ENCODE peak calls at places on chromosomes 6 and 20, in five cellular contexts. T, U, J, S and R are unnamed samples.

GRCh38 chr6:137240168-137240567 is 21.0 kb upstream of the IFNGR1 start:
- DNase-seq in T (peak), U (no peak), J (no peak), S (no peak), R (no peak)

GRCh38 chr20:1943267-1944002 is 48.2 kb downstream of the SIRPA start:
- DNase-seq in T (peak), U (no peak), J (no peak), S (no peak), R (no peak)

GRCh38 chr6:15369838-15370237 is 124.0 kb downstream of the JARID2 start:
- DNase-seq in T (no peak), U (no peak), J (no peak), S (no peak), R (no peak)

GRCh38 chr6:30767158-30767943 is 23.0 kb upstream of the IER3 start:
- DNase-seq in T (no peak), U (no peak), J (no peak), S (peak), R (no peak)

GRCh38 chr20:30487947-30488926 is 769.2 kb upstream of the DEFB115 start:
- DNase-seq in T (no peak), U (no peak), J (peak), S (no peak), R (peak)

GRCh38 chr20:8454137-8454712 is 322.2 kb downstream of the PLCB1 start:
- DNase-seq in T (peak), U (peak), J (no peak), S (no peak), R (no peak)

GRCh38 chr6:87618531-87618930 is 28.6 kb downstream of the ORC3 start:
- DNase-seq in T (no peak), U (no peak), J (no peak), S (no peak), R (no peak)

GRCh38 chr6:26033132-26033941 is 53.9 kb upstream of the HFE start:
- DNase-seq in T (peak), U (peak), J (peak), S (peak), R (peak)

GRCh38 chr20:37535443-37536132 is 7.9 kb upstream of the BLCAP start:
- DNase-seq in T (no peak), U (no peak), J (no peak), S (no peak), R (no peak)

GRCh38 chr20:52383995-52384621 is 192.5 kb upstream of the ZFP64 start:
- DNase-seq in T (no peak), U (no peak), J (no peak), S (no peak), R (no peak)

GRCh38 chr20:41182296-41183212 is 45.2 kb downstream of the PLCG1 start:
- DNase-seq in T (no peak), U (no peak), J (peak), S (no peak), R (no peak)

GRCh38 chr6:35195120-35195780 is 18.5 kb upstream of the SCUBE3 start:
- DNase-seq in T (no peak), U (no peak), J (no peak), S (peak), R (no peak)

GRCh38 chr6:2956930-2957329 is 14.4 kb downstream of the SERPINB6 start:
- DNase-seq in T (no peak), U (no peak), J (no peak), S (no peak), R (no peak)

GRCh38 chr6:11618533-11618932 is 81.0 kb downstream of the TMEM170B start:
- DNase-seq in T (no peak), U (peak), J (no peak), S (peak), R (no peak)

GRCh38 chr6:45780523-45780922 is 235.1 kb downstream of the CLIC5 start:
- DNase-seq in T (no peak), U (no peak), J (no peak), S (no peak), R (no peak)

GRCh38 chr6:167744681-167745659 is 81.7 kb upstream of the AFDN start:
- DNase-seq in T (no peak), U (no peak), J (no peak), S (no peak), R (no peak)

GRCh38 chr20:17225891-17226409 is 890 bp upstream of the PCSK2 start:
- DNase-seq in T (no peak), U (no peak), J (peak), S (no peak), R (peak)

GRCh38 chr6:115398607-115399006 is 662.1 kb downstream of the FRK start:
- DNase-seq in T (no peak), U (no peak), J (no peak), S (no peak), R (no peak)

GRCh38 chr6:126926926-126927325 is 191.5 kb upstream of the RSPO3 start:
- DNase-seq in T (no peak), U (no peak), J (no peak), S (no peak), R (peak)

GRCh38 chr20:36384022-36384619 is 78.0 kb downstream of the DLGAP4 start:
- DNase-seq in T (peak), U (peak), J (peak), S (peak), R (peak)

GRCh38 chr6:34558172-34558714 is 2.1 kb upstream of the SPDEF start:
- DNase-seq in T (no peak), U (no peak), J (no peak), S (no peak), R (no peak)

GRCh38 chr20:62651285-62652021 is 9.2 kb downstream of the SLCO4A1 start:
- DNase-seq in T (no peak), U (no peak), J (peak), S (peak), R (no peak)
- TF ChIP-seq USF2 in T (no peak), U (no peak), J (no peak), S (no peak), R (no peak)

GRCh38 chr20:43568706-43569105 is 9.9 kb downstream of the SGK2 start:
- DNase-seq in T (no peak), U (no peak), J (no peak), S (no peak), R (no peak)
- TF ChIP-seq JUN in T (no peak), U (no peak), J (no peak), S (no peak), R (no peak)

DNA sequence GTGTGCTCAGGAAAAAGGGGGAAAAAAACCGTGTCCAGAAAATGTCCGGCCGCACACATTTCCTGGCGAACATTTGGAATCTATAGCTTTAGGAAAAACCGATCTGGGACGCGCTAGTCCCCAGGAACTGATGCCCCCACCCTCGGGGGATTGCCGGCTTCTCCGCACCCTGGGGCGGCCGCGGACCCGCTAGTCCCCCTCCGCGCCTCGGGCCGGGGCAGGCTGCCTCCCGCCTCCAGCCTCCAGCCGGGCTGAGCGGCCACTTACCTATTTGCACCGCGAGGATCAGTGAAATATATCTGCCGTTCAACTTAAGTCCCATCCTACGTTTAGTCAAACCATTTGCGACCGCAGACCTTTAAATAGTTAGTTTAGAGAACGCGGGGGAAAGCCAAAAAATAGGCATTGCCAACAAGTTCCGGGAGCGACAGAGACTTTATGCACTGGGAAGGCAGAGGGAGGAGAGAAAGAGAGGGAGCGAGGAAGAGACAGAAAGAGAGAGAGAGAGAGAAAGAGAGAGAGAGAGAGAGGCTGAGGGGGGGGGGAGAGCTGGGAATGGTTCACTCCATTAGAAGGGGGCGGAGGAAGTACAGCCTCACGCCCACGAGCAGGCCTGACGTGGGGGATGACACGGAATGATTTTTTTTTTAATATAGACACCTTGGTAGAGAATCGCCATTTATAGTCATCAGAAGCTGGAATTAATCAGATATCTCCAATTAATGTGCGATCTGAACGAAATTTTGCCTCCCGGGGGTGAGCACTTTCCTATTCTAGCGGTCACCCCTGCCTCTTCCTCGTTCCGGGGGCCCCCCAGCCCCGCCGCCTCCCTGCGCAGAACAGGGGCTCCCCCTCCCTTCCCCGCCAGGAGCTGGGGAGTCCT is at the start of gene NRN1:
- DNase-seq in T (no peak), U (no peak), J (peak), S (no peak), R (no peak)
- TF ChIP-seq USF2 in T (no peak), U (no peak), J (no peak), S (no peak), R (no peak)

GRCh38 chr6:118559659-118560058 is 11.6 kb downstream of the PLN start:
- DNase-seq in T (no peak), U (no peak), J (no peak), S (no peak), R (no peak)
- TF ChIP-seq JUN in T (no peak), U (no peak), J (no peak), S (no peak), R (no peak)